ENCODE peak calls at places on chromosomes 12 and 14, in ten cellular contexts. T is smooth muscle cell of the brain vasculature; R is COR-L47; Y is T-helper 9 cell; X is Calu3; S is activated CD8-positive, alpha-beta memory T cell treated with anti-CD3 and anti-CD28 coated beads, Interleukin-2, amount 10 ng/mL, durations not matched to agents 7 days and 5 days; B is EL; W is ELF-1; J is A549; I is T-helper 2 cell treated with Interferon-gamma antibody and Interleukin-4, amounts not matched to agents 5 μg/mL and 100 μg/mL, for 36 hours. M is an unnamed sample.
A peak's percentile ranks its signal among the peaks of the same experiment; 100 is the strongest.

GRCh38 chr12:124551268-124552144 is 15.9 kb downstream of the NCOR2 start:
- DNase-seq in T (no peak), S (no peak), I (no peak), W (peak; percentile 84), B (no peak), X (no peak), Y (no peak), J (no peak), R (peak; percentile 73), M (no peak)

GRCh38 chr12:78760906-78761305 is 103.7 kb upstream of the SYT1 start:
- DNase-seq in R (no peak), S (no peak), Y (no peak), I (no peak), X (no peak), B (no peak), J (no peak), T (no peak), W (no peak), M (no peak)

GRCh38 chr12:72369560-72369959 is 97.4 kb downstream of the TRHDE start:
- DNase-seq in B (no peak), Y (no peak), W (no peak), T (no peak), S (no peak), J (no peak), R (no peak), X (no peak), I (no peak), M (no peak)

GRCh38 chr14:93207468-93208308 is 632 bp downstream of the UBR7 start:
- DNase-seq in T (no peak), B (peak; percentile 76), W (peak; percentile 27), J (peak; percentile 81), S (peak; percentile 53), I (peak; percentile 24), R (peak; percentile 25), X (peak; percentile 69), Y (no peak), M (peak; percentile 15)

GRCh38 chr14:39320318-39320717 is 86.6 kb downstream of the MIA2 start:
- DNase-seq in X (no peak), Y (no peak), R (no peak), W (no peak), T (no peak), I (no peak), B (no peak), S (no peak), J (no peak), M (no peak)

GRCh38 chr12:123498126-123498825 is 35.2 kb downstream of the RILPL1 start:
- DNase-seq in R (no peak), T (no peak), S (no peak), Y (no peak), X (no peak), W (peak; percentile 21), I (no peak), J (no peak), B (no peak), M (no peak)

GRCh38 chr14:29235991-29236390 is 469.4 kb downstream of the FOXG1 start:
- DNase-seq in Y (no peak), B (peak; percentile 35), W (no peak), R (no peak), I (no peak), T (no peak), S (no peak), X (no peak), J (no peak), M (no peak)

GRCh38 chr12:71691504-71692129 is 5.7 kb downstream of the TMEM19 start:
- DNase-seq in B (no peak), Y (no peak), W (no peak), J (no peak), S (no peak), T (no peak), I (no peak), R (no peak), X (no peak), M (no peak)

GRCh38 chr12:28652239-28652638 is 462.0 kb downstream of the CCDC91 start:
- DNase-seq in X (no peak), S (no peak), I (no peak), J (no peak), Y (no peak), R (no peak), W (no peak), B (no peak), T (no peak), M (no peak)

GRCh38 chr12:106280101-106280500 is 22.4 kb upstream of the TCP11L2 start:
- DNase-seq in I (no peak), B (no peak), X (no peak), J (no peak), T (no peak), Y (no peak), R (no peak), S (no peak), W (no peak), M (no peak)

GRCh38 chr12:89351489-89352241 is 636 bp downstream of the DUSP6 start:
- DNase-seq in W (peak; percentile 64), R (peak; percentile 41), I (peak; percentile 15), Y (peak; percentile 16), J (peak; percentile 32), B (peak; percentile 49), X (peak; percentile 39), S (peak; percentile 70), T (no peak), M (no peak)

GRCh38 chr12:6768385-6769002 is 2.3 kb downstream of the PTMS start:
- DNase-seq in W (peak; percentile 45), R (no peak), J (no peak), Y (no peak), S (no peak), I (no peak), X (no peak), B (peak; percentile 25), T (no peak), M (no peak)

M was measured in NCI-H446 treated with DMSO at 0.1 percent for 48 hours.